ENCODE peak calls at places on chromosomes 12 and 14, in eight cellular contexts. One of them, this sample, is unnamed.

GRCh38 chr12:31118347-31118830 is 44.7 kb downstream of the DDX11 start:
- DNase-seq in heart left ventricle: no peak
- DNase-seq in left ventricle myocardium inferior: no peak
- DNase-seq in CD4-positive, CD25-positive, alpha-beta regulatory T cell: no peak
- DNase-seq in breast epithelium: no peak
- DNase-seq in naive thymus-derived CD4-positive, alpha-beta T cell: peak; percentile 14
- DNase-seq in heart right ventricle: no peak
- DNase-seq in ascending aorta: no peak
- DNase-seq in this sample: no peak

GRCh38 chr12:65646127-65646643 is 178.1 kb upstream of the HMGA2 start:
- DNase-seq in heart left ventricle: no peak
- DNase-seq in left ventricle myocardium inferior: no peak
- DNase-seq in CD4-positive, CD25-positive, alpha-beta regulatory T cell: no peak
- DNase-seq in breast epithelium: no peak
- DNase-seq in naive thymus-derived CD4-positive, alpha-beta T cell: no peak
- DNase-seq in heart right ventricle: no peak
- DNase-seq in ascending aorta: no peak
- DNase-seq in this sample: no peak

GRCh38 chr12:106345739-106346138 is 11.8 kb upstream of the POLR3B start:
- DNase-seq in heart left ventricle: peak; percentile 26
- DNase-seq in left ventricle myocardium inferior: no peak
- DNase-seq in CD4-positive, CD25-positive, alpha-beta regulatory T cell: peak; percentile 32
- DNase-seq in breast epithelium: no peak
- DNase-seq in naive thymus-derived CD4-positive, alpha-beta T cell: no peak
- DNase-seq in heart right ventricle: no peak
- DNase-seq in ascending aorta: no peak
- DNase-seq in this sample: no peak

GRCh38 chr12:22286569-22286968 is 47.9 kb downstream of the ST8SIA1 start:
- DNase-seq in heart left ventricle: no peak
- DNase-seq in left ventricle myocardium inferior: no peak
- DNase-seq in CD4-positive, CD25-positive, alpha-beta regulatory T cell: no peak
- DNase-seq in breast epithelium: no peak
- DNase-seq in naive thymus-derived CD4-positive, alpha-beta T cell: no peak
- DNase-seq in heart right ventricle: no peak
- DNase-seq in ascending aorta: no peak
- DNase-seq in this sample: no peak

GRCh38 chr12:129776977-129777667 is 126.7 kb downstream of the TMEM132D start:
- DNase-seq in heart left ventricle: no peak
- DNase-seq in left ventricle myocardium inferior: no peak
- DNase-seq in CD4-positive, CD25-positive, alpha-beta regulatory T cell: no peak
- DNase-seq in breast epithelium: no peak
- DNase-seq in naive thymus-derived CD4-positive, alpha-beta T cell: no peak
- DNase-seq in heart right ventricle: no peak
- DNase-seq in ascending aorta: no peak
- DNase-seq in this sample: no peak

GRCh38 chr12:12717586-12718381 is 616 bp downstream of the CDKN1B start:
- DNase-seq in heart left ventricle: peak; percentile 41
- DNase-seq in left ventricle myocardium inferior: peak; percentile 27
- DNase-seq in CD4-positive, CD25-positive, alpha-beta regulatory T cell: peak; percentile 53
- DNase-seq in breast epithelium: no peak
- DNase-seq in naive thymus-derived CD4-positive, alpha-beta T cell: peak; percentile 48
- DNase-seq in heart right ventricle: peak; percentile 33
- DNase-seq in ascending aorta: no peak
- DNase-seq in this sample: no peak

GRCh38 chr12:1634149-1634548 is 5.1 kb downstream of the WNT5B start:
- DNase-seq in heart left ventricle: no peak
- DNase-seq in left ventricle myocardium inferior: no peak
- DNase-seq in CD4-positive, CD25-positive, alpha-beta regulatory T cell: no peak
- DNase-seq in breast epithelium: no peak
- DNase-seq in naive thymus-derived CD4-positive, alpha-beta T cell: no peak
- DNase-seq in heart right ventricle: no peak
- DNase-seq in ascending aorta: no peak
- DNase-seq in this sample: no peak

GRCh38 chr12:19131020-19131431 is 1.5 kb downstream of the PLEKHA5 start:
- DNase-seq in heart left ventricle: no peak
- DNase-seq in left ventricle myocardium inferior: no peak
- DNase-seq in CD4-positive, CD25-positive, alpha-beta regulatory T cell: no peak
- DNase-seq in breast epithelium: no peak
- DNase-seq in naive thymus-derived CD4-positive, alpha-beta T cell: no peak
- DNase-seq in heart right ventricle: no peak
- DNase-seq in ascending aorta: no peak
- DNase-seq in this sample: no peak

GRCh38 chr12:1914116-1914911 is 4.1 kb downstream of the CACNA2D4 start:
- DNase-seq in heart left ventricle: no peak
- DNase-seq in left ventricle myocardium inferior: no peak
- DNase-seq in CD4-positive, CD25-positive, alpha-beta regulatory T cell: no peak
- DNase-seq in breast epithelium: peak; percentile 33
- DNase-seq in naive thymus-derived CD4-positive, alpha-beta T cell: no peak
- DNase-seq in heart right ventricle: no peak
- DNase-seq in ascending aorta: no peak
- DNase-seq in this sample: no peak

GRCh38 chr12:122003646-122004611 is 17.8 kb upstream of the BCL7A start:
- DNase-seq in heart left ventricle: no peak
- DNase-seq in left ventricle myocardium inferior: no peak
- DNase-seq in CD4-positive, CD25-positive, alpha-beta regulatory T cell: no peak
- DNase-seq in breast epithelium: no peak
- DNase-seq in naive thymus-derived CD4-positive, alpha-beta T cell: no peak
- DNase-seq in heart right ventricle: no peak
- DNase-seq in ascending aorta: no peak
- DNase-seq in this sample: no peak

GRCh38 chr14:52618602-52619001 is 66.0 kb downstream of the GPR137C start:
- DNase-seq in heart left ventricle: no peak
- DNase-seq in left ventricle myocardium inferior: no peak
- DNase-seq in CD4-positive, CD25-positive, alpha-beta regulatory T cell: no peak
- DNase-seq in breast epithelium: no peak
- DNase-seq in naive thymus-derived CD4-positive, alpha-beta T cell: no peak
- DNase-seq in heart right ventricle: no peak
- DNase-seq in ascending aorta: no peak
- DNase-seq in this sample: no peak

GRCh38 chr12:22262309-22262708 is 72.2 kb downstream of the ST8SIA1 start:
- DNase-seq in heart left ventricle: no peak
- DNase-seq in left ventricle myocardium inferior: no peak
- DNase-seq in CD4-positive, CD25-positive, alpha-beta regulatory T cell: no peak
- DNase-seq in breast epithelium: no peak
- DNase-seq in naive thymus-derived CD4-positive, alpha-beta T cell: no peak
- DNase-seq in heart right ventricle: no peak
- DNase-seq in ascending aorta: no peak
- DNase-seq in this sample: no peak

GRCh38 chr12:4802841-4803240 is 82.6 kb downstream of the GALNT8 start:
- DNase-seq in heart left ventricle: no peak
- DNase-seq in left ventricle myocardium inferior: no peak
- DNase-seq in CD4-positive, CD25-positive, alpha-beta regulatory T cell: no peak
- DNase-seq in breast epithelium: no peak
- DNase-seq in naive thymus-derived CD4-positive, alpha-beta T cell: no peak
- DNase-seq in heart right ventricle: no peak
- DNase-seq in ascending aorta: no peak
- DNase-seq in this sample: no peak

GRCh38 chr14:73728106-73729014 is 14.2 kb upstream of the PNMA1 start:
- DNase-seq in heart left ventricle: peak; percentile 88
- DNase-seq in left ventricle myocardium inferior: peak; percentile 86
- DNase-seq in CD4-positive, CD25-positive, alpha-beta regulatory T cell: peak; percentile 84
- DNase-seq in breast epithelium: peak; percentile 88
- DNase-seq in naive thymus-derived CD4-positive, alpha-beta T cell: peak; percentile 91
- DNase-seq in heart right ventricle: peak; percentile 86
- DNase-seq in ascending aorta: no peak
- DNase-seq in this sample: peak; percentile 83
- H3K36me3 ChIP-seq in heart left ventricle: peaks cover 79% of the 10 kb centered on the region
- H3K36me3 ChIP-seq in left ventricle myocardium inferior: peaks cover 71% of the 10 kb centered on the region
- H3K36me3 ChIP-seq in CD4-positive, CD25-positive, alpha-beta regulatory T cell: peaks cover 59% of the 10 kb centered on the region
- H3K36me3 ChIP-seq in breast epithelium: peaks cover 5% of the 10 kb centered on the region
- H3K36me3 ChIP-seq in naive thymus-derived CD4-positive, alpha-beta T cell: peaks cover 18% of the 10 kb centered on the region
- H3K36me3 ChIP-seq in heart right ventricle: peaks cover 93% of the 10 kb centered on the region
- H3K36me3 ChIP-seq in ascending aorta: peaks cover 61% of the 10 kb centered on the region
- H3K36me3 ChIP-seq in this sample: peaks cover 77% of the 10 kb centered on the region

GRCh38 chr14:91220581-91221000 is 23.9 kb downstream of the GPR68 start:
- DNase-seq in heart left ventricle: no peak
- DNase-seq in left ventricle myocardium inferior: no peak
- DNase-seq in CD4-positive, CD25-positive, alpha-beta regulatory T cell: no peak
- DNase-seq in breast epithelium: no peak
- DNase-seq in naive thymus-derived CD4-positive, alpha-beta T cell: no peak
- DNase-seq in heart right ventricle: no peak
- DNase-seq in ascending aorta: no peak
- DNase-seq in this sample: no peak

GRCh38 chr14:91221270-91221669 is 23.2 kb downstream of the GPR68 start:
- DNase-seq in heart left ventricle: no peak
- DNase-seq in left ventricle myocardium inferior: no peak
- DNase-seq in CD4-positive, CD25-positive, alpha-beta regulatory T cell: no peak
- DNase-seq in breast epithelium: no peak
- DNase-seq in naive thymus-derived CD4-positive, alpha-beta T cell: no peak
- DNase-seq in heart right ventricle: no peak
- DNase-seq in ascending aorta: no peak
- DNase-seq in this sample: no peak

GRCh38 chr14:91218041-91218440 is 26.5 kb downstream of the GPR68 start:
- DNase-seq in heart left ventricle: no peak
- DNase-seq in left ventricle myocardium inferior: no peak
- DNase-seq in CD4-positive, CD25-positive, alpha-beta regulatory T cell: no peak
- DNase-seq in breast epithelium: no peak
- DNase-seq in naive thymus-derived CD4-positive, alpha-beta T cell: no peak
- DNase-seq in heart right ventricle: no peak
- DNase-seq in ascending aorta: no peak
- DNase-seq in this sample: no peak

GRCh38 chr14:91216731-91217226 is 27.7 kb downstream of the GPR68 start:
- DNase-seq in heart left ventricle: no peak
- DNase-seq in left ventricle myocardium inferior: no peak
- DNase-seq in CD4-positive, CD25-positive, alpha-beta regulatory T cell: no peak
- DNase-seq in breast epithelium: no peak
- DNase-seq in naive thymus-derived CD4-positive, alpha-beta T cell: no peak
- DNase-seq in heart right ventricle: no peak
- DNase-seq in ascending aorta: no peak
- DNase-seq in this sample: no peak

DNA sequence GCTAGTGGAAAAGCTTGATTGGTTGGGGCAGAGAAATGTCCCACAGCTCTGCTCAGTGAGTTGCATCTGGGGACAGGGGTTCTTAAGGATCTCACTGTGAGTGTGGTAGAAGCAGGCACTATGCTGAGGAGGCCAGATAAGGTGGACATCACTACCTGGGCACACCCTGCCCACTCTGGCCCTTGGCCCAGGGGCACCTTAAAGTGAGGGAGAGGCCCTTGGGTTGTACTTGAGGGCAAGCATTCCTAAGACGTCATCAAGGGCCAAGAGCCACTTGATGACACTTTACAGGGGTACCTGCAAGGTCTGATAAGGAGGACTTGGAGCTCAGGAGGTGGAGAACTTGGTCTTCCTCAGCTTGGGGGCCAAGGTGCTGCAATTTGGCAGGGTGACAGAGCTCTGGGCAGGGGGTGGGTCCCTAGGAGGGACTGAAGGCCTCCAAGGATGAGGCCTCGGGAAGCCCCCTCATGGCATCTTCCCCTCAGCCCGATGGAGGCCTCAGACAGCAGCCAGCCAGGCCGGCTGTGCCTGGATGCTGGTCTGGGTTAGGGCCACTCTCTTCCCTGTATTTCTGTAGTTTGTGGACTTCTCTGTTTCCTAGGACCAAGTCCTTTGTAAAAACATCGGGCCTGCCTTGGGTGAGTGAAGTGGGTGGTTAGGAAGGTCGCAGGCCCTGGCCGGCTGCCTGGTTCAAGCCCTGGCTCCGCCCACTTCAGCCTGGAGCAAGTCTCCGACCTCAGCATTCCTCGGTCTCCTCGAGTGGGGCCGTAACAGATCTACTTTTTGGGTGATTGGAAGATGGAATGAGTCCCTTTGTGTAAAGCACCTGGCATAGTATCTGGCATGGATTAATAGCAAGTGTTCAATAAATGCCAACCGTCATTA is 24.8 kb downstream of the GPR68 start:
- DNase-seq in heart left ventricle: peak; percentile 44
- DNase-seq in left ventricle myocardium inferior: peak; percentile 48
- DNase-seq in CD4-positive, CD25-positive, alpha-beta regulatory T cell: no peak
- DNase-seq in breast epithelium: no peak
- DNase-seq in naive thymus-derived CD4-positive, alpha-beta T cell: no peak
- DNase-seq in heart right ventricle: peak; percentile 53
- DNase-seq in ascending aorta: no peak
- DNase-seq in this sample: no peak
- H3K27ac ChIP-seq in heart left ventricle: no peak overlapping the region
- H3K27ac ChIP-seq in left ventricle myocardium inferior: peak overlapping the region; percentile 21
- H3K27ac ChIP-seq in CD4-positive, CD25-positive, alpha-beta regulatory T cell: no peak overlapping the region
- H3K27ac ChIP-seq in breast epithelium: peak overlapping the region; percentile 41
- H3K27ac ChIP-seq in naive thymus-derived CD4-positive, alpha-beta T cell: no peak overlapping the region
- H3K27ac ChIP-seq in heart right ventricle: no peak overlapping the region
- H3K27ac ChIP-seq in ascending aorta: no peak overlapping the region
- H3K27ac ChIP-seq in this sample: no peak overlapping the region

GRCh38 chr12:120696599-120696998 is 9.7 kb downstream of the MLEC start:
- DNase-seq in heart left ventricle: no peak
- DNase-seq in left ventricle myocardium inferior: no peak
- DNase-seq in CD4-positive, CD25-positive, alpha-beta regulatory T cell: no peak
- DNase-seq in breast epithelium: no peak
- DNase-seq in naive thymus-derived CD4-positive, alpha-beta T cell: no peak
- DNase-seq in heart right ventricle: no peak
- DNase-seq in ascending aorta: no peak
- DNase-seq in this sample: no peak

GRCh38 chr12:120700863-120701262 is 9.4 kb upstream of the UNC119B start:
- DNase-seq in heart left ventricle: no peak
- DNase-seq in left ventricle myocardium inferior: no peak
- DNase-seq in CD4-positive, CD25-positive, alpha-beta regulatory T cell: no peak
- DNase-seq in breast epithelium: no peak
- DNase-seq in naive thymus-derived CD4-positive, alpha-beta T cell: no peak
- DNase-seq in heart right ventricle: no peak
- DNase-seq in ascending aorta: no peak
- DNase-seq in this sample: no peak

GRCh38 chr12:120698677-120699076 is 11.6 kb upstream of the UNC119B start:
- DNase-seq in heart left ventricle: peak; percentile 51
- DNase-seq in left ventricle myocardium inferior: no peak
- DNase-seq in CD4-positive, CD25-positive, alpha-beta regulatory T cell: no peak
- DNase-seq in breast epithelium: no peak
- DNase-seq in naive thymus-derived CD4-positive, alpha-beta T cell: no peak
- DNase-seq in heart right ventricle: no peak
- DNase-seq in ascending aorta: no peak
- DNase-seq in this sample: no peak

GRCh38 chr12:120697344-120697743 is 10.4 kb downstream of the MLEC start:
- DNase-seq in heart left ventricle: no peak
- DNase-seq in left ventricle myocardium inferior: no peak
- DNase-seq in CD4-positive, CD25-positive, alpha-beta regulatory T cell: no peak
- DNase-seq in breast epithelium: no peak
- DNase-seq in naive thymus-derived CD4-positive, alpha-beta T cell: no peak
- DNase-seq in heart right ventricle: no peak
- DNase-seq in ascending aorta: no peak
- DNase-seq in this sample: no peak

GRCh38 chr12:120699553-120699952 is 10.7 kb upstream of the UNC119B start:
- DNase-seq in heart left ventricle: no peak
- DNase-seq in left ventricle myocardium inferior: no peak
- DNase-seq in CD4-positive, CD25-positive, alpha-beta regulatory T cell: no peak
- DNase-seq in breast epithelium: no peak
- DNase-seq in naive thymus-derived CD4-positive, alpha-beta T cell: no peak
- DNase-seq in heart right ventricle: no peak
- DNase-seq in ascending aorta: no peak
- DNase-seq in this sample: no peak
- H3K36me3 ChIP-seq in heart left ventricle: peaks cover 83% of the 10 kb centered on the region
- H3K36me3 ChIP-seq in left ventricle myocardium inferior: peaks cover 68% of the 10 kb centered on the region
- H3K36me3 ChIP-seq in CD4-positive, CD25-positive, alpha-beta regulatory T cell: peaks cover 67% of the 10 kb centered on the region
- H3K36me3 ChIP-seq in breast epithelium: no peaks in the 10 kb centered on the region
- H3K36me3 ChIP-seq in naive thymus-derived CD4-positive, alpha-beta T cell: peaks cover 17% of the 10 kb centered on the region
- H3K36me3 ChIP-seq in heart right ventricle: peaks cover 89% of the 10 kb centered on the region
- H3K36me3 ChIP-seq in ascending aorta: peaks cover 80% of the 10 kb centered on the region
- H3K36me3 ChIP-seq in this sample: peaks cover 72% of the 10 kb centered on the region

DNA sequence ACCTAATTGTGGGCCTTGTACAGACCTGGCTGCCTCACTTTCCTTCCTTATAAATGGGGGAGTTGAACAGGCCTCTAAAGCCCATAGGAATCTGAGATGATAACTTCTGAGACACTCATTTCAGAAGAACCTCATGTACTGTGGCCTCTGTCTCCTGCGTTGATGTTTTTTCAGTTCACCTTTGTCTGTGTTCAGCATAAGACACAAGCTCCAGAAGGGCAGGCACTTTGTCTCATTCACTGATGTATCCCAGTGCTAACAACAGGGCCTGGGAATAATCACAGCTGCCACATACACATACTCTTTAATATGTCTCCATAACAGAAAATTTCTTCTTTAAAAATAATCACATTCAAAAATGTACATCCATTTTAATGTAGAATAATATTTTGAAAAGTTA is 3.3 kb downstream of the FGD6 start:
- DNase-seq in heart left ventricle: no peak
- DNase-seq in left ventricle myocardium inferior: no peak
- DNase-seq in CD4-positive, CD25-positive, alpha-beta regulatory T cell: no peak
- DNase-seq in breast epithelium: no peak
- DNase-seq in naive thymus-derived CD4-positive, alpha-beta T cell: no peak
- DNase-seq in heart right ventricle: no peak
- DNase-seq in ascending aorta: no peak
- DNase-seq in this sample: no peak
- H3K27ac ChIP-seq in heart left ventricle: peak overlapping the region; percentile 21
- H3K27ac ChIP-seq in left ventricle myocardium inferior: peak overlapping the region; percentile 37
- H3K27ac ChIP-seq in CD4-positive, CD25-positive, alpha-beta regulatory T cell: no peak overlapping the region
- H3K27ac ChIP-seq in breast epithelium: no peak overlapping the region
- H3K27ac ChIP-seq in naive thymus-derived CD4-positive, alpha-beta T cell: no peak overlapping the region
- H3K27ac ChIP-seq in heart right ventricle: no peak overlapping the region
- H3K27ac ChIP-seq in ascending aorta: no peak overlapping the region
- H3K27ac ChIP-seq in this sample: no peak overlapping the region

This sample was measured in effector memory CD4-positive, alpha-beta T cell.